ENCODE peak calls at places on chromosomes 11 and 22, in ten cellular contexts. V is activated CD4-positive, alpha-beta memory T cell treated with anti-CD3 and anti-CD28 coated beads, Interleukin-2, amount 10 ng/mL, durations not matched to agents 7 days and 5 days; F is HT1080; A is nucleus accumbens; W is lower lobe of right lung; T is osteocyte; M is activated CD8-positive, alpha-beta T cell treated with anti-CD3 and anti-CD28 coated beads for 36 hours; Y is stomach; R is progenitor cell of endocrine pancreas; B is activated T-helper 2 cell treated with anti-CD3 and anti-CD28 coated beads, Interferon-gamma antibody, Interleukin-2, Interleukin-4, amounts not matched to agents 10 μg/mL and 5 μg/mL and 100 μg/mL, durations not matched to agents 14 hours and 24 hours and 36 hours. J is an unnamed sample.

GRCh38 chr11:64372802-64373597 is 14.0 kb downstream of the RPS6KA4 start:
- DNase-seq in V (no peak), F (peak), A (peak), W (no peak), T (no peak), M (no peak), Y (no peak), R (no peak), B (no peak), J (peak)

GRCh38 chr22:39956932-39957664 is 3.1 kb upstream of the TMA7B start:
- DNase-seq in V (no peak), F (no peak), A (no peak), W (no peak), T (no peak), M (no peak), Y (no peak), R (no peak), B (no peak), J (no peak)

GRCh38 chr11:34770111-34770510 is 146.1 kb downstream of the APIP start:
- DNase-seq in V (no peak), F (no peak), A (no peak), W (no peak), T (no peak), M (no peak), Y (no peak), R (no peak), B (no peak), J (no peak)

GRCh38 chr11:66081505-66081904 is 11.4 kb downstream of the PACS1 start:
- DNase-seq in V (peak), F (peak), A (no peak), W (peak), T (peak), M (peak), Y (peak), R (no peak), B (peak), J (peak)

GRCh38 chr22:38271927-38272372 is 860 bp downstream of the TMEM184B start:
- DNase-seq in V (no peak), F (no peak), A (no peak), W (peak), T (no peak), M (no peak), Y (peak), R (no peak), B (no peak), J (peak)

GRCh38 chr11:2306971-2307732 is 5.3 kb downstream of the TSPAN32 start:
- DNase-seq in V (no peak), F (no peak), A (no peak), W (peak), T (no peak), M (no peak), Y (no peak), R (no peak), B (no peak), J (no peak)

GRCh38 chr22:19882446-19883381 is 28.0 kb upstream of the GNB1L start:
- DNase-seq in V (no peak), F (no peak), A (no peak), W (peak), T (no peak), M (peak), Y (no peak), R (no peak), B (no peak), J (no peak)

GRCh38 chr22:44220727-44221680 is 40.3 kb downstream of the PARVG start:
- DNase-seq in V (no peak), F (no peak), A (no peak), W (no peak), T (no peak), M (no peak), Y (no peak), R (no peak), B (no peak), J (no peak)

GRCh38 chr11:112103446-112103845 is 16.8 kb downstream of the SDHD start:
- DNase-seq in V (no peak), F (no peak), A (no peak), W (no peak), T (no peak), M (no peak), Y (no peak), R (no peak), B (no peak), J (no peak)

GRCh38 chr22:47304854-47305253 is 542.4 kb downstream of the TBC1D22A start:
- DNase-seq in V (no peak), F (no peak), A (no peak), W (no peak), T (peak), M (no peak), Y (no peak), R (no peak), B (no peak), J (no peak)

GRCh38 chr11:96235725-96236124 is 107.3 kb downstream of the MAML2 start:
- DNase-seq in V (peak), F (no peak), A (no peak), W (no peak), T (no peak), M (peak), Y (no peak), R (no peak), B (peak), J (no peak)

GRCh38 chr11:68958211-68958610 is 22.6 kb downstream of the MRGPRD start:
- DNase-seq in V (no peak), F (no peak), A (no peak), W (peak), T (no peak), M (no peak), Y (no peak), R (no peak), B (no peak), J (no peak)

GRCh38 chr11:120168108-120168959 is 30.4 kb upstream of the TRIM29 start:
- DNase-seq in V (no peak), F (no peak), A (no peak), W (no peak), T (no peak), M (no peak), Y (no peak), R (no peak), B (no peak), J (no peak)

GRCh38 chr11:97883086-97883485 is 1137.7 kb upstream of the CNTN5 start:
- DNase-seq in V (no peak), F (no peak), A (no peak), W (no peak), T (no peak), M (no peak), Y (no peak), R (no peak), B (no peak), J (no peak)

GRCh38 chr11:35178862-35179261 is 39.9 kb downstream of the CD44 start:
- DNase-seq in V (no peak), F (peak), A (peak), W (no peak), T (no peak), M (peak), Y (no peak), R (no peak), B (no peak), J (peak)

GRCh38 chr11:19281041-19281440 is 40.3 kb upstream of the E2F8 start:
- DNase-seq in V (no peak), F (no peak), A (no peak), W (no peak), T (no peak), M (peak), Y (no peak), R (no peak), B (no peak), J (no peak)

J was measured in bronchial epithelial cell.